ENCODE peak calls at places on chromosome 12, in ten cellular contexts. Y is stimulated activated CD4-positive, alpha-beta T cell treated with anti-CD3 and anti-CD28 coated beads, Interleukin-4, amount 100 ng/mL, for 24 hours; X is MV-4-11; O is GM12865; G is ovary; J is activated CD8-positive, alpha-beta T cell treated with anti-CD3 and anti-CD28 coated beads, Interleukin-2, amount 10 ng/mL, durations not matched to agents 7 days and 5 days; E is CD8-positive, alpha-beta T cell; Z is IMR-90; S is EL; I is right lobe of liver. M is an unnamed sample.

GRCh38 chr12:129696952-129697351 is 206.9 kb downstream of the TMEM132D start:
- DNase-seq in Y (no peak), X (no peak), O (no peak), G (no peak), J (no peak), E (no peak), Z (no peak), S (no peak), I (no peak), M (no peak)

GRCh38 chr12:56247923-56248322 is 10.3 kb downstream of the ANKRD52 start:
- DNase-seq in Y (no peak), X (no peak), O (no peak), G (no peak), J (no peak), E (no peak), Z (no peak), S (no peak), I (no peak), M (no peak)

GRCh38 chr12:84136862-84137367 is 775.7 kb downstream of the SLC6A15 start:
- DNase-seq in Y (no peak), X (no peak), O (no peak), G (no peak), J (no peak), E (no peak), Z (peak; percentile 73), S (peak; percentile 69), I (no peak), M (no peak)

GRCh38 chr12:79911889-79912656 is 22.8 kb downstream of the PPP1R12A start:
- DNase-seq in Y (no peak), X (no peak), O (no peak), G (no peak), J (no peak), E (no peak), Z (peak; percentile 59), S (peak; percentile 68), I (no peak), M (no peak)

GRCh38 chr12:47841910-47842309 is 22.2 kb upstream of the HDAC7 start:
- DNase-seq in Y (no peak), X (no peak), O (no peak), G (no peak), J (no peak), E (no peak), Z (peak; percentile 48), S (no peak), I (no peak), M (no peak)

GRCh38 chr12:128339121-128339520 is 72.2 kb downstream of the TMEM132C start:
- DNase-seq in Y (no peak), X (no peak), O (no peak), G (peak; percentile 73), J (no peak), E (no peak), Z (no peak), S (no peak), I (no peak), M (peak; percentile 38)

GRCh38 chr12:5391638-5392037 is 40.3 kb upstream of the NTF3 start:
- DNase-seq in Y (no peak), X (no peak), O (no peak), G (no peak), J (no peak), E (no peak), Z (peak; percentile 21), S (peak; percentile 65), I (no peak), M (no peak)

GRCh38 chr12:68871899-68872298 is 61.1 kb downstream of the CPM start:
- DNase-seq in Y (peak; percentile 10), X (peak; percentile 47), O (peak; percentile 57), G (no peak), J (no peak), E (no peak), Z (peak; percentile 28), S (peak; percentile 19), I (no peak), M (peak; percentile 25)

GRCh38 chr12:121776190-121777098 is 17.0 kb downstream of the RHOF start:
- DNase-seq in Y (peak; percentile 92), X (peak; percentile 56), O (peak; percentile 88), G (peak; percentile 86), J (peak; percentile 92), E (peak; percentile 80), Z (peak; percentile 44), S (peak; percentile 61), I (peak; percentile 85), M (peak; percentile 97)

GRCh38 chr12:121253638-121254335 is 42.7 kb downstream of the CAMKK2 start:
- DNase-seq in Y (no peak), X (no peak), O (no peak), G (no peak), J (no peak), E (no peak), Z (no peak), S (no peak), I (no peak), M (no peak)

GRCh38 chr12:92039048-92039447 is 106.6 kb downstream of the BTG1 start:
- DNase-seq in Y (no peak), X (no peak), O (no peak), G (no peak), J (no peak), E (no peak), Z (no peak), S (no peak), I (no peak), M (no peak)

GRCh38 chr12:12779529-12779928 is 5.9 kb upstream of the APOLD1 start:
- DNase-seq in Y (no peak), X (no peak), O (no peak), G (no peak), J (no peak), E (no peak), Z (peak; percentile 96), S (peak; percentile 89), I (no peak), M (no peak)

GRCh38 chr12:52249041-52249461 is 16.0 kb downstream of the KRT7 start:
- DNase-seq in Y (no peak), X (no peak), O (no peak), G (no peak), J (no peak), E (no peak), Z (no peak), S (no peak), I (peak; percentile 50), M (no peak)

GRCh38 chr12:69287556-69287955 is 48.2 kb downstream of the CPSF6 start:
- DNase-seq in Y (no peak), X (no peak), O (no peak), G (no peak), J (no peak), E (no peak), Z (no peak), S (no peak), I (no peak), M (no peak)

GRCh38 chr12:92602476-92602875 is 100.3 kb upstream of the PLEKHG7 start:
- DNase-seq in Y (no peak), X (no peak), O (no peak), G (no peak), J (no peak), E (no peak), Z (peak; percentile 96), S (peak; percentile 90), I (no peak), M (no peak)

GRCh38 chr12:48033451-48033850 is 29.2 kb upstream of the COL2A1 start:
- DNase-seq in Y (no peak), X (no peak), O (no peak), G (no peak), J (no peak), E (no peak), Z (no peak), S (no peak), I (no peak), M (no peak)

GRCh38 chr12:131311764-131312163 is 358.1 kb downstream of the ADGRD1 start:
- DNase-seq in Y (no peak), X (no peak), O (no peak), G (no peak), J (no peak), E (no peak), Z (no peak), S (no peak), I (no peak), M (no peak)

GRCh38 chr12:4272014-4272975 is 1.3 kb upstream of the CCND2 start:
- DNase-seq in Y (peak; percentile 90), X (peak; percentile 82), O (peak; percentile 96), G (peak; percentile 68), J (peak; percentile 97), E (peak; percentile 76), Z (peak; percentile 6), S (no peak), I (peak; percentile 62), M (peak; percentile 92)

GRCh38 chr12:115963030-115963480 is 314.4 kb downstream of the MED13L start:
- DNase-seq in Y (no peak), X (no peak), O (no peak), G (no peak), J (no peak), E (no peak), Z (peak; percentile 78), S (peak; percentile 81), I (no peak), M (no peak)

GRCh38 chr12:123024819-123025391 is 44.4 kb downstream of the ARL6IP4 start:
- DNase-seq in Y (peak; percentile 36), X (no peak), O (no peak), G (no peak), J (peak; percentile 31), E (no peak), Z (peak; percentile 55), S (peak; percentile 29), I (no peak), M (no peak)

GRCh38 chr12:11633968-11634367 is 15.5 kb upstream of the ETV6 start:
- DNase-seq in Y (no peak), X (no peak), O (no peak), G (no peak), J (no peak), E (no peak), Z (no peak), S (peak; percentile 57), I (no peak), M (no peak)

GRCh38 chr12:51911788-51912711 is 4.7 kb downstream of the ACVRL1 start:
- DNase-seq in Y (no peak), X (peak; percentile 77), O (no peak), G (peak; percentile 35), J (no peak), E (no peak), Z (peak; percentile 50), S (no peak), I (peak; percentile 51), M (peak; percentile 70)

GRCh38 chr12:106704081-106704480 is 70.4 kb upstream of the RIC8B start:
- DNase-seq in Y (no peak), X (no peak), O (no peak), G (no peak), J (no peak), E (no peak), Z (no peak), S (no peak), I (no peak), M (no peak)

GRCh38 chr12:96261557-96261956 is 67.4 kb downstream of the ELK3 start:
- DNase-seq in Y (no peak), X (no peak), O (no peak), G (no peak), J (no peak), E (no peak), Z (peak; percentile 20), S (no peak), I (no peak), M (no peak)

GRCh38 chr12:57756406-57757341 is 1.8 kb downstream of the MARCHF9 start:
- DNase-seq in Y (peak; percentile 78), X (peak; percentile 53), O (peak; percentile 79), G (no peak), J (peak; percentile 81), E (peak; percentile 49), Z (no peak), S (no peak), I (peak; percentile 52), M (peak; percentile 97)

GRCh38 chr12:1391722-1392121 is 202.7 kb downstream of the FBXL14 start:
- DNase-seq in Y (no peak), X (no peak), O (no peak), G (no peak), J (no peak), E (no peak), Z (no peak), S (no peak), I (no peak), M (peak; percentile 20)

GRCh38 chr12:88416786-88417185 is 163.5 kb downstream of the KITLG start:
- DNase-seq in Y (no peak), X (no peak), O (no peak), G (no peak), J (no peak), E (no peak), Z (no peak), S (peak; percentile 30), I (no peak), M (no peak)

GRCh38 chr12:79373896-79374499 is 316.8 kb downstream of the PAWR start:
- DNase-seq in Y (no peak), X (no peak), O (peak; percentile 18), G (peak; percentile 40), J (peak; percentile 20), E (no peak), Z (peak; percentile 23), S (peak; percentile 36), I (no peak), M (peak; percentile 71)